ENCODE peak calls at places on chromosome 21, in ten cellular contexts. One of them, this sample, is unnamed.

GRCh38 chr21:26064506-26064905 is 106.1 kb downstream of the APP start:
- DNase-seq in posterior vena cava: no peak
- DNase-seq in ovary: no peak
- DNase-seq in cardiac fibroblast: no peak
- DNase-seq in memory B cell: no peak
- DNase-seq in stimulated activated CD8-positive, alpha-beta memory T cell treated with anti-CD3 and anti-CD28 coated beads, Interleukin-4, amount 100 ng/mL, for 4 hours: no peak
- DNase-seq in stimulated activated CD4-positive, alpha-beta T cell treated with anti-CD3 and anti-CD28 coated beads, Interleukin-4, amount 100 ng/mL, for 24 hours: no peak
- DNase-seq in fibroblast of pulmonary artery: no peak
- DNase-seq in RPMI8226: no peak
- DNase-seq in activated T-helper 1 cell treated with Interleukin-2 at 50 U/mL for 16 hours: no peak
- DNase-seq in this sample: no peak

GRCh38 chr21:19120591-19120990 is 717.0 kb upstream of the TMPRSS15 start:
- DNase-seq in RPMI8226: no peak
- DNase-seq in stimulated activated CD8-positive, alpha-beta memory T cell treated with anti-CD3 and anti-CD28 coated beads, Interleukin-4, amount 100 ng/mL, for 4 hours: no peak
- DNase-seq in ovary: no peak
- DNase-seq in stimulated activated CD4-positive, alpha-beta T cell treated with anti-CD3 and anti-CD28 coated beads, Interleukin-4, amount 100 ng/mL, for 24 hours: no peak
- DNase-seq in posterior vena cava: no peak
- DNase-seq in cardiac fibroblast: no peak
- DNase-seq in activated T-helper 1 cell treated with Interleukin-2 at 50 U/mL for 16 hours: no peak
- DNase-seq in memory B cell: no peak
- DNase-seq in fibroblast of pulmonary artery: no peak
- DNase-seq in this sample: no peak

GRCh38 chr21:27807596-27807995 is 840.7 kb upstream of the ADAMTS5 start:
- DNase-seq in activated T-helper 1 cell treated with Interleukin-2 at 50 U/mL for 16 hours: no peak
- DNase-seq in posterior vena cava: no peak
- DNase-seq in cardiac fibroblast: no peak
- DNase-seq in ovary: no peak
- DNase-seq in stimulated activated CD4-positive, alpha-beta T cell treated with anti-CD3 and anti-CD28 coated beads, Interleukin-4, amount 100 ng/mL, for 24 hours: no peak
- DNase-seq in RPMI8226: no peak
- DNase-seq in memory B cell: no peak
- DNase-seq in fibroblast of pulmonary artery: no peak
- DNase-seq in stimulated activated CD8-positive, alpha-beta memory T cell treated with anti-CD3 and anti-CD28 coated beads, Interleukin-4, amount 100 ng/mL, for 4 hours: no peak
- DNase-seq in this sample: no peak

GRCh38 chr21:44433791-44434567 is 21.3 kb upstream of the LRRC3 start:
- DNase-seq in stimulated activated CD4-positive, alpha-beta T cell treated with anti-CD3 and anti-CD28 coated beads, Interleukin-4, amount 100 ng/mL, for 24 hours: no peak
- DNase-seq in RPMI8226: no peak
- DNase-seq in stimulated activated CD8-positive, alpha-beta memory T cell treated with anti-CD3 and anti-CD28 coated beads, Interleukin-4, amount 100 ng/mL, for 4 hours: no peak
- DNase-seq in fibroblast of pulmonary artery: no peak
- DNase-seq in posterior vena cava: peak; percentile 49
- DNase-seq in memory B cell: no peak
- DNase-seq in ovary: peak; percentile 5
- DNase-seq in activated T-helper 1 cell treated with Interleukin-2 at 50 U/mL for 16 hours: no peak
- DNase-seq in cardiac fibroblast: no peak
- DNase-seq in this sample: no peak

GRCh38 chr21:17514124-17514481 is 1.3 kb downstream of the CXADR start:
- DNase-seq in stimulated activated CD8-positive, alpha-beta memory T cell treated with anti-CD3 and anti-CD28 coated beads, Interleukin-4, amount 100 ng/mL, for 4 hours: no peak
- DNase-seq in memory B cell: no peak
- DNase-seq in RPMI8226: no peak
- DNase-seq in fibroblast of pulmonary artery: peak; percentile 41
- DNase-seq in activated T-helper 1 cell treated with Interleukin-2 at 50 U/mL for 16 hours: no peak
- DNase-seq in cardiac fibroblast: peak; percentile 8
- DNase-seq in stimulated activated CD4-positive, alpha-beta T cell treated with anti-CD3 and anti-CD28 coated beads, Interleukin-4, amount 100 ng/mL, for 24 hours: no peak
- DNase-seq in posterior vena cava: no peak
- DNase-seq in ovary: no peak
- DNase-seq in this sample: no peak

GRCh38 chr21:23026878-23027277 is 2028.7 kb downstream of the NCAM2 start:
- DNase-seq in activated T-helper 1 cell treated with Interleukin-2 at 50 U/mL for 16 hours: no peak
- DNase-seq in stimulated activated CD8-positive, alpha-beta memory T cell treated with anti-CD3 and anti-CD28 coated beads, Interleukin-4, amount 100 ng/mL, for 4 hours: no peak
- DNase-seq in ovary: no peak
- DNase-seq in memory B cell: no peak
- DNase-seq in stimulated activated CD4-positive, alpha-beta T cell treated with anti-CD3 and anti-CD28 coated beads, Interleukin-4, amount 100 ng/mL, for 24 hours: no peak
- DNase-seq in cardiac fibroblast: no peak
- DNase-seq in fibroblast of pulmonary artery: no peak
- DNase-seq in RPMI8226: no peak
- DNase-seq in posterior vena cava: no peak
- DNase-seq in this sample: no peak

GRCh38 chr21:15522148-15522547 is 207.6 kb upstream of the USP25 start:
- DNase-seq in stimulated activated CD8-positive, alpha-beta memory T cell treated with anti-CD3 and anti-CD28 coated beads, Interleukin-4, amount 100 ng/mL, for 4 hours: no peak
- DNase-seq in activated T-helper 1 cell treated with Interleukin-2 at 50 U/mL for 16 hours: no peak
- DNase-seq in fibroblast of pulmonary artery: no peak
- DNase-seq in memory B cell: no peak
- DNase-seq in RPMI8226: no peak
- DNase-seq in ovary: no peak
- DNase-seq in stimulated activated CD4-positive, alpha-beta T cell treated with anti-CD3 and anti-CD28 coated beads, Interleukin-4, amount 100 ng/mL, for 24 hours: no peak
- DNase-seq in cardiac fibroblast: no peak
- DNase-seq in posterior vena cava: no peak
- DNase-seq in this sample: no peak

GRCh38 chr21:42237577-42237976 is 18.6 kb downstream of the ABCG1 start:
- DNase-seq in cardiac fibroblast: no peak
- DNase-seq in RPMI8226: peak; percentile 33
- DNase-seq in ovary: no peak
- DNase-seq in activated T-helper 1 cell treated with Interleukin-2 at 50 U/mL for 16 hours: no peak
- DNase-seq in stimulated activated CD4-positive, alpha-beta T cell treated with anti-CD3 and anti-CD28 coated beads, Interleukin-4, amount 100 ng/mL, for 24 hours: peak; percentile 34
- DNase-seq in stimulated activated CD8-positive, alpha-beta memory T cell treated with anti-CD3 and anti-CD28 coated beads, Interleukin-4, amount 100 ng/mL, for 4 hours: no peak
- DNase-seq in posterior vena cava: peak; percentile 31
- DNase-seq in memory B cell: no peak
- DNase-seq in fibroblast of pulmonary artery: no peak
- DNase-seq in this sample: no peak

GRCh38 chr21:28805885-28806284 is 186.8 kb downstream of the LTN1 start:
- DNase-seq in posterior vena cava: no peak
- DNase-seq in stimulated activated CD4-positive, alpha-beta T cell treated with anti-CD3 and anti-CD28 coated beads, Interleukin-4, amount 100 ng/mL, for 24 hours: no peak
- DNase-seq in fibroblast of pulmonary artery: peak; percentile 97
- DNase-seq in memory B cell: no peak
- DNase-seq in ovary: no peak
- DNase-seq in cardiac fibroblast: peak; percentile 95
- DNase-seq in stimulated activated CD8-positive, alpha-beta memory T cell treated with anti-CD3 and anti-CD28 coated beads, Interleukin-4, amount 100 ng/mL, for 4 hours: no peak
- DNase-seq in RPMI8226: no peak
- DNase-seq in activated T-helper 1 cell treated with Interleukin-2 at 50 U/mL for 16 hours: no peak
- DNase-seq in this sample: no peak

GRCh38 chr21:40143822-40144525 is 276.7 kb downstream of the PCP4 start:
- DNase-seq in ovary: no peak
- DNase-seq in memory B cell: no peak
- DNase-seq in activated T-helper 1 cell treated with Interleukin-2 at 50 U/mL for 16 hours: no peak
- DNase-seq in fibroblast of pulmonary artery: peak; percentile 45
- DNase-seq in posterior vena cava: peak; percentile 86
- DNase-seq in stimulated activated CD8-positive, alpha-beta memory T cell treated with anti-CD3 and anti-CD28 coated beads, Interleukin-4, amount 100 ng/mL, for 4 hours: no peak
- DNase-seq in RPMI8226: peak; percentile 75
- DNase-seq in cardiac fibroblast: peak; percentile 52
- DNase-seq in stimulated activated CD4-positive, alpha-beta T cell treated with anti-CD3 and anti-CD28 coated beads, Interleukin-4, amount 100 ng/mL, for 24 hours: peak; percentile 30
- DNase-seq in this sample: peak; percentile 38

GRCh38 chr21:14120091-14120734 is 90.5 kb downstream of the LIPI start:
- DNase-seq in RPMI8226: peak; percentile 74
- DNase-seq in cardiac fibroblast: no peak
- DNase-seq in posterior vena cava: no peak
- DNase-seq in stimulated activated CD8-positive, alpha-beta memory T cell treated with anti-CD3 and anti-CD28 coated beads, Interleukin-4, amount 100 ng/mL, for 4 hours: no peak
- DNase-seq in activated T-helper 1 cell treated with Interleukin-2 at 50 U/mL for 16 hours: no peak
- DNase-seq in memory B cell: no peak
- DNase-seq in ovary: no peak
- DNase-seq in stimulated activated CD4-positive, alpha-beta T cell treated with anti-CD3 and anti-CD28 coated beads, Interleukin-4, amount 100 ng/mL, for 24 hours: peak; percentile 30
- DNase-seq in fibroblast of pulmonary artery: peak; percentile 4
- DNase-seq in this sample: no peak

GRCh38 chr21:45386336-45386727 is 18.6 kb upstream of the COL18A1 start:
- DNase-seq in ovary: no peak
- DNase-seq in activated T-helper 1 cell treated with Interleukin-2 at 50 U/mL for 16 hours: no peak
- DNase-seq in memory B cell: no peak
- DNase-seq in fibroblast of pulmonary artery: no peak
- DNase-seq in cardiac fibroblast: no peak
- DNase-seq in RPMI8226: no peak
- DNase-seq in stimulated activated CD4-positive, alpha-beta T cell treated with anti-CD3 and anti-CD28 coated beads, Interleukin-4, amount 100 ng/mL, for 24 hours: no peak
- DNase-seq in stimulated activated CD8-positive, alpha-beta memory T cell treated with anti-CD3 and anti-CD28 coated beads, Interleukin-4, amount 100 ng/mL, for 4 hours: no peak
- DNase-seq in posterior vena cava: peak; percentile 65
- DNase-seq in this sample: peak; percentile 14

GRCh38 chr21:45467221-45467779 is 62.3 kb downstream of the COL18A1 start:
- DNase-seq in posterior vena cava: peak; percentile 78
- DNase-seq in activated T-helper 1 cell treated with Interleukin-2 at 50 U/mL for 16 hours: no peak
- DNase-seq in RPMI8226: peak; percentile 63
- DNase-seq in stimulated activated CD8-positive, alpha-beta memory T cell treated with anti-CD3 and anti-CD28 coated beads, Interleukin-4, amount 100 ng/mL, for 4 hours: no peak
- DNase-seq in stimulated activated CD4-positive, alpha-beta T cell treated with anti-CD3 and anti-CD28 coated beads, Interleukin-4, amount 100 ng/mL, for 24 hours: no peak
- DNase-seq in fibroblast of pulmonary artery: no peak
- DNase-seq in ovary: no peak
- DNase-seq in memory B cell: no peak
- DNase-seq in cardiac fibroblast: no peak
- DNase-seq in this sample: peak; percentile 26

GRCh38 chr21:38930065-38930464 is 124.3 kb downstream of the ETS2 start:
- DNase-seq in fibroblast of pulmonary artery: no peak
- DNase-seq in memory B cell: no peak
- DNase-seq in activated T-helper 1 cell treated with Interleukin-2 at 50 U/mL for 16 hours: no peak
- DNase-seq in posterior vena cava: no peak
- DNase-seq in stimulated activated CD4-positive, alpha-beta T cell treated with anti-CD3 and anti-CD28 coated beads, Interleukin-4, amount 100 ng/mL, for 24 hours: no peak
- DNase-seq in RPMI8226: no peak
- DNase-seq in cardiac fibroblast: no peak
- DNase-seq in stimulated activated CD8-positive, alpha-beta memory T cell treated with anti-CD3 and anti-CD28 coated beads, Interleukin-4, amount 100 ng/mL, for 4 hours: no peak
- DNase-seq in ovary: no peak
- DNase-seq in this sample: no peak

GRCh38 chr21:41598561-41599511 is 90.9 kb upstream of the TMPRSS2 start:
- DNase-seq in memory B cell: no peak
- DNase-seq in RPMI8226: peak; percentile 49
- DNase-seq in stimulated activated CD8-positive, alpha-beta memory T cell treated with anti-CD3 and anti-CD28 coated beads, Interleukin-4, amount 100 ng/mL, for 4 hours: no peak
- DNase-seq in stimulated activated CD4-positive, alpha-beta T cell treated with anti-CD3 and anti-CD28 coated beads, Interleukin-4, amount 100 ng/mL, for 24 hours: no peak
- DNase-seq in posterior vena cava: no peak
- DNase-seq in ovary: no peak
- DNase-seq in activated T-helper 1 cell treated with Interleukin-2 at 50 U/mL for 16 hours: no peak
- DNase-seq in cardiac fibroblast: no peak
- DNase-seq in fibroblast of pulmonary artery: no peak
- DNase-seq in this sample: no peak

GRCh38 chr21:44090332-44090731 is 16.9 kb upstream of the PWP2 start:
- DNase-seq in posterior vena cava: peak; percentile 59
- DNase-seq in ovary: no peak
- DNase-seq in RPMI8226: no peak
- DNase-seq in fibroblast of pulmonary artery: no peak
- DNase-seq in cardiac fibroblast: no peak
- DNase-seq in memory B cell: peak; percentile 35
- DNase-seq in activated T-helper 1 cell treated with Interleukin-2 at 50 U/mL for 16 hours: no peak
- DNase-seq in stimulated activated CD8-positive, alpha-beta memory T cell treated with anti-CD3 and anti-CD28 coated beads, Interleukin-4, amount 100 ng/mL, for 4 hours: no peak
- DNase-seq in stimulated activated CD4-positive, alpha-beta T cell treated with anti-CD3 and anti-CD28 coated beads, Interleukin-4, amount 100 ng/mL, for 24 hours: peak; percentile 6
- DNase-seq in this sample: no peak

GRCh38 chr21:42125571-42126544 is 54.7 kb downstream of the UMODL1 start:
- DNase-seq in memory B cell: no peak
- DNase-seq in stimulated activated CD4-positive, alpha-beta T cell treated with anti-CD3 and anti-CD28 coated beads, Interleukin-4, amount 100 ng/mL, for 24 hours: no peak
- DNase-seq in fibroblast of pulmonary artery: peak; percentile 43
- DNase-seq in activated T-helper 1 cell treated with Interleukin-2 at 50 U/mL for 16 hours: no peak
- DNase-seq in posterior vena cava: no peak
- DNase-seq in RPMI8226: peak; percentile 46
- DNase-seq in cardiac fibroblast: peak; percentile 38
- DNase-seq in stimulated activated CD8-positive, alpha-beta memory T cell treated with anti-CD3 and anti-CD28 coated beads, Interleukin-4, amount 100 ng/mL, for 4 hours: no peak
- DNase-seq in ovary: no peak
- DNase-seq in this sample: no peak

GRCh38 chr21:45336870-45337269 is 49.2 kb upstream of the POFUT2 start:
- DNase-seq in ovary: peak; percentile 22
- DNase-seq in fibroblast of pulmonary artery: no peak
- DNase-seq in activated T-helper 1 cell treated with Interleukin-2 at 50 U/mL for 16 hours: no peak
- DNase-seq in RPMI8226: no peak
- DNase-seq in stimulated activated CD8-positive, alpha-beta memory T cell treated with anti-CD3 and anti-CD28 coated beads, Interleukin-4, amount 100 ng/mL, for 4 hours: no peak
- DNase-seq in stimulated activated CD4-positive, alpha-beta T cell treated with anti-CD3 and anti-CD28 coated beads, Interleukin-4, amount 100 ng/mL, for 24 hours: no peak
- DNase-seq in posterior vena cava: peak; percentile 83
- DNase-seq in memory B cell: no peak
- DNase-seq in cardiac fibroblast: peak; percentile 34
- DNase-seq in this sample: peak; percentile 45

GRCh38 chr21:37565530-37566223 is 199.1 kb downstream of the DYRK1A start:
- DNase-seq in stimulated activated CD4-positive, alpha-beta T cell treated with anti-CD3 and anti-CD28 coated beads, Interleukin-4, amount 100 ng/mL, for 24 hours: no peak
- DNase-seq in ovary: no peak
- DNase-seq in memory B cell: no peak
- DNase-seq in RPMI8226: peak; percentile 20
- DNase-seq in posterior vena cava: no peak
- DNase-seq in fibroblast of pulmonary artery: no peak
- DNase-seq in stimulated activated CD8-positive, alpha-beta memory T cell treated with anti-CD3 and anti-CD28 coated beads, Interleukin-4, amount 100 ng/mL, for 4 hours: no peak
- DNase-seq in activated T-helper 1 cell treated with Interleukin-2 at 50 U/mL for 16 hours: no peak
- DNase-seq in cardiac fibroblast: peak; percentile 21
- DNase-seq in this sample: no peak

GRCh38 chr21:14545906-14546480 is at the start of gene SAMSN1:
- DNase-seq in posterior vena cava: no peak
- DNase-seq in stimulated activated CD8-positive, alpha-beta memory T cell treated with anti-CD3 and anti-CD28 coated beads, Interleukin-4, amount 100 ng/mL, for 4 hours: no peak
- DNase-seq in stimulated activated CD4-positive, alpha-beta T cell treated with anti-CD3 and anti-CD28 coated beads, Interleukin-4, amount 100 ng/mL, for 24 hours: peak; percentile 79
- DNase-seq in activated T-helper 1 cell treated with Interleukin-2 at 50 U/mL for 16 hours: peak; percentile 44
- DNase-seq in RPMI8226: no peak
- DNase-seq in cardiac fibroblast: peak; percentile 42
- DNase-seq in memory B cell: peak; percentile 22
- DNase-seq in fibroblast of pulmonary artery: peak; percentile 45
- DNase-seq in ovary: no peak
- DNase-seq in this sample: peak; percentile 24